ENCODE peak calls at places on chromosomes 3 and 15, in five cellular contexts. O, K, D, G and H are unnamed samples.

GRCh38 chr15:73965094-73965729 is 26.9 kb downstream of the STOML1 start:
- DNase-seq in O (no peak), K (no peak), D (no peak), G (no peak), H (peak)

GRCh38 chr15:99962006-99962561 is 228.8 kb upstream of the LYSMD4 start:
- DNase-seq in O (no peak), K (peak), D (no peak), G (no peak), H (peak)

GRCh38 chr3:82978368-82978767 is 1216.9 kb upstream of the GBE1 start:
- DNase-seq in O (no peak), K (no peak), D (peak), G (no peak), H (no peak)

GRCh38 chr3:111956449-111956848 is 22.4 kb upstream of the ABHD10 start:
- DNase-seq in O (no peak), K (no peak), D (no peak), G (no peak), H (no peak)

GRCh38 chr15:80923668-80924067 is 66.0 kb downstream of the MESD start:
- DNase-seq in O (no peak), K (no peak), D (no peak), G (no peak), H (peak)

GRCh38 chr15:81536296-81536695 is 162.3 kb upstream of the TMC3 start:
- DNase-seq in O (no peak), K (no peak), D (no peak), G (no peak), H (no peak)

GRCh38 chr3:138081371-138082084 is 33.9 kb downstream of the DZIP1L start:
- DNase-seq in O (no peak), K (no peak), D (no peak), G (no peak), H (no peak)

GRCh38 chr3:111781561-111782446 is 77.3 kb upstream of the PHLDB2 start:
- DNase-seq in O (no peak), K (no peak), D (no peak), G (no peak), H (no peak)

GRCh38 chr3:126004217-126004616 is 35.2 kb downstream of the ROPN1B start:
- DNase-seq in O (no peak), K (no peak), D (no peak), G (no peak), H (no peak)

GRCh38 chr3:138768126-138768525 is 66.6 kb downstream of the PIK3CB start:
- DNase-seq in O (no peak), K (no peak), D (no peak), G (no peak), H (no peak)

GRCh38 chr3:187227658-187228258 is 30.5 kb downstream of the RTP1 start:
- DNase-seq in O (no peak), K (no peak), D (no peak), G (no peak), H (no peak)

GRCh38 chr3:186176382-186176990 is 67.6 kb upstream of the ETV5 start:
- DNase-seq in O (no peak), K (no peak), D (no peak), G (no peak), H (no peak)

GRCh38 chr15:48722764-48723661 is 77.5 kb upstream of the FBN1 start:
- DNase-seq in O (no peak), K (no peak), D (no peak), G (no peak), H (no peak)

GRCh38 chr3:12428131-12428530 is 56.1 kb upstream of the TSEN2 start:
- DNase-seq in O (no peak), K (no peak), D (no peak), G (no peak), H (no peak)

GRCh38 chr15:57861039-57861638 is 154.6 kb downstream of the POLR2M start:
- DNase-seq in O (peak), K (peak), D (peak), G (peak), H (no peak)

GRCh38 chr3:171614318-171614967 is 154.2 kb upstream of the TNIK start:
- DNase-seq in O (peak), K (no peak), D (peak), G (peak), H (no peak)

GRCh38 chr3:108432431-108432830 is 78.0 kb downstream of the MYH15 start:
- DNase-seq in O (no peak), K (no peak), D (no peak), G (no peak), H (no peak)

GRCh38 chr15:68432665-68433064 is 702 bp upstream of the ITGA11 start:
- DNase-seq in O (no peak), K (peak), D (no peak), G (no peak), H (no peak)

GRCh38 chr3:134312873-134313838 is 61.1 kb downstream of the AMOTL2 start:
- DNase-seq in O (no peak), K (peak), D (peak), G (no peak), H (peak)

GRCh38 chr15:55992769-55993110 is 672 bp downstream of the NEDD4 start:
- DNase-seq in O (no peak), K (no peak), D (no peak), G (no peak), H (no peak)

GRCh38 chr3:43852066-43852465 is 161.3 kb downstream of the ABHD5 start:
- DNase-seq in O (no peak), K (no peak), D (no peak), G (no peak), H (no peak)

GRCh38 chr3:186002884-186003472 is 65.2 kb upstream of the TRA2B start:
- DNase-seq in O (no peak), K (no peak), D (no peak), G (no peak), H (no peak)

GRCh38 chr15:35038655-35039534 is 46.2 kb downstream of the NANOGP8 start:
- DNase-seq in O (no peak), K (no peak), D (no peak), G (no peak), H (no peak)

GRCh38 chr3:130700541-130700940 is 46.1 kb downstream of the PIK3R4 start:
- DNase-seq in O (no peak), K (no peak), D (no peak), G (no peak), H (no peak)

GRCh38 chr3:67551366-67552016 is 102.9 kb downstream of the SUCLG2 start:
- DNase-seq in O (no peak), K (no peak), D (no peak), G (no peak), H (no peak)

GRCh38 chr3:143763568-143764162 is 84.6 kb downstream of the SLC9A9 start:
- DNase-seq in O (no peak), K (no peak), D (no peak), G (no peak), H (no peak)

GRCh38 chr15:67383903-67384302 is 129.3 kb downstream of the IQCH start:
- DNase-seq in O (no peak), K (no peak), D (no peak), G (no peak), H (no peak)

DNA sequence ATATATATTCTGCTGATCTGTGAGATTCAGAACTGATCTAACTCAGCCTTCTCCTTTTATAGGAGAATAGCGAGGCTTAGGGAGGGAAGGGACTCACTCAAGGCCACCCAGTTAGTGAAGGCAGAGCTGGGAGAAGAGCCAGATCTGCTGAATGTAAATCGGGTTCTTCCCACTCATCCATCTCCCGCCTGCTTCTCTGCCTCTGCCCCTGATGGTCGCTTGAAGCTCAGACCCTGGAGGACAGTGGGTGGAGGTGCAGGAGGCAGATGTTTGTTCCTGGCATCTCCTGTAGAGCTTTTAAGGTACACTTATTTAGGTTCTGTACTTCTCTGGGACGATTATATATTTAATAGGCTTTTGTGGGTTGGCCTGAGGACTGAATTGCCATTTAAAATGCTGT is 4.3 kb downstream of the PDIA5 start:
- DNase-seq in O (no peak), K (peak), D (no peak), G (no peak), H (no peak)
- TF ChIP-seq CTCF in O (no peak), K (no peak), D (peak), G (no peak), H (peak)

GRCh38 chr3:85342915-85343314 is 384.1 kb downstream of the CADM2 start:
- DNase-seq in O (no peak), K (no peak), D (peak), G (peak), H (no peak)
- TF ChIP-seq CTCF in O (no peak), K (no peak), D (peak), G (peak), H (peak)

GRCh38 chr15:44243146-44243545 is 45.4 kb upstream of the GOLM2 start:
- DNase-seq in O (no peak), K (no peak), D (no peak), G (no peak), H (no peak)

GRCh38 chr15:44246521-44247268 is 41.8 kb upstream of the GOLM2 start:
- DNase-seq in O (no peak), K (no peak), D (no peak), G (no peak), H (no peak)

DNA sequence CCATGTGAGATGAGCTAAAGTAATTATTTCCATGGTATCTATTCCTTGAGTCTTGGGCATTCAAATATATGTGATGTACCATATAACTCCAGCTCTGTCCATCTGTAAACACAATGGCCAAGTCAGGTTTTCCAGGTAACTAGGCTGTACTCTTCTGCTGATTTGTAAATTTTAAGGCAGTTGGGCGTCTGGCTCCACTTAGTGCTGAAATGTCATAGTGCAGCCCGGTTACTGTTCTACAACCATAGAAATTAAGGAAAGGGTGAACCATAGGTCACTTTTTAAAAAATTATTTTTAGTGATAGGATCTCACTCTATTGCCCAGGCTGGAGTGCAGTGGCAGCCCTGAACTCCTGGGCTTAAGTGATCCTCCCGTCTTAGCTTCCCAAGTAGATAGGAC is 44.7 kb upstream of the GOLM2 start:
- DNase-seq in O (no peak), K (no peak), D (no peak), G (no peak), H (no peak)
- TF ChIP-seq CTCF in O (no peak), K (no peak), D (peak), G (no peak), H (peak)

GRCh38 chr15:36449084-36449661 is 130.3 kb upstream of the CDIN1 start:
- DNase-seq in O (no peak), K (no peak), D (no peak), G (no peak), H (no peak)
- TF ChIP-seq CTCF in O (no peak), K (no peak), D (no peak), G (no peak), H (no peak)

DNA sequence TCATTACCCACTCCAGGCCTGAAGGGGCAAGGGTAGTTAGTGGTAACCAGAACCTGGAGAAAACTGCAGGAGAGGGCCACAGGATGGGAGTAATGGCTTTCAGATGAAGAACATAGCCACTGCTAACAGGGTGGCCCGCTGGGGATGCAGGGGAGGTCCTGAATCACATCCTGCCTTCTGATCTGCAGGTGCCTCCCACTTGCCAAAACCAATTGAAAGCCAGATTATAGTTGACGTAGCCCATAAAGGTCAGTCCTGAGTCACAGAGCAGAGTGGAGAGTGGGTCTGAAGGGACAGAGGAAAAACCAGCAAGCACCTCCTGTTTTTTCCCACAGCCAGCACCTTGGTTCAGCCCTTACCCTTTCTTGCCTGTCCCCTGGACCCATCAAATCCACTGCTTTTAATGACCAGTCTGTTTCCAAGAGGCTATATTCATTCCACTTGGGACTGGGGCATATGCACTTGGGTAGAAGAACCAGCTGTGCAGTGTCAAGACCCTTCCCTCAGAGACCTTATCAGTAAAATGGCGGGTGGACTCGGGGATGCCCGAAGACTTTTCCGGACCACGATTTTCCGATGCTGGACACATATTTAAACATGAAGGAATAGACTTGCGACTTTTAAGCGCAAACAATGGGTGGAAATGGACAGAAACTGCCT is 605 bp upstream of the SLC35G2 start:
- DNase-seq in O (peak), K (peak), D (no peak), G (peak), H (no peak)
- TF ChIP-seq CTCF in O (no peak), K (no peak), D (no peak), G (no peak), H (no peak)